ENCODE peak calls at places on chromosomes 3 and 15, in six cellular contexts. One of them, this sample, is unnamed.

GRCh38 chr3:166248784-166249183 is 411.6 kb upstream of the BCHE start:
- DNase-seq in psoas muscle: no peak
- DNase-seq in stimulated activated CD4-positive, alpha-beta T cell treated with anti-CD3 and anti-CD28 coated beads, TNF-alpha, amount 100 ng/mL, for 4 hours: no peak
- DNase-seq in GM12864: no peak
- DNase-seq in spleen: no peak
- DNase-seq in WTC11: no peak
- DNase-seq in this sample: no peak

GRCh38 chr3:32817561-32818430 is at the start of gene TRIM71:
- DNase-seq in GM12864: no peak
- DNase-seq in spleen: peak
- DNase-seq in WTC11: no peak
- DNase-seq in psoas muscle: no peak
- DNase-seq in stimulated activated CD4-positive, alpha-beta T cell treated with anti-CD3 and anti-CD28 coated beads, TNF-alpha, amount 100 ng/mL, for 4 hours: no peak
- DNase-seq in this sample: no peak

GRCh38 chr3:98513136-98513535 is 9.6 kb downstream of the CLDND1 start:
- DNase-seq in WTC11: no peak
- DNase-seq in stimulated activated CD4-positive, alpha-beta T cell treated with anti-CD3 and anti-CD28 coated beads, TNF-alpha, amount 100 ng/mL, for 4 hours: no peak
- DNase-seq in spleen: no peak
- DNase-seq in GM12864: no peak
- DNase-seq in psoas muscle: peak
- DNase-seq in this sample: no peak

GRCh38 chr3:171829841-171830559 is 13.1 kb upstream of the TMEM212 start:
- DNase-seq in GM12864: no peak
- DNase-seq in stimulated activated CD4-positive, alpha-beta T cell treated with anti-CD3 and anti-CD28 coated beads, TNF-alpha, amount 100 ng/mL, for 4 hours: no peak
- DNase-seq in WTC11: peak
- DNase-seq in spleen: peak
- DNase-seq in psoas muscle: peak
- DNase-seq in this sample: peak

GRCh38 chr3:63051920-63052319 is 176.7 kb upstream of the CADPS start:
- DNase-seq in stimulated activated CD4-positive, alpha-beta T cell treated with anti-CD3 and anti-CD28 coated beads, TNF-alpha, amount 100 ng/mL, for 4 hours: no peak
- DNase-seq in WTC11: peak
- DNase-seq in psoas muscle: no peak
- DNase-seq in GM12864: no peak
- DNase-seq in spleen: no peak
- DNase-seq in this sample: no peak

GRCh38 chr3:51274052-51274451 is 111.0 kb upstream of the MANF start:
- DNase-seq in psoas muscle: no peak
- DNase-seq in GM12864: no peak
- DNase-seq in stimulated activated CD4-positive, alpha-beta T cell treated with anti-CD3 and anti-CD28 coated beads, TNF-alpha, amount 100 ng/mL, for 4 hours: no peak
- DNase-seq in WTC11: no peak
- DNase-seq in spleen: no peak
- DNase-seq in this sample: no peak

GRCh38 chr3:25007974-25008658 is 419.9 kb upstream of the RARB start:
- DNase-seq in psoas muscle: no peak
- DNase-seq in GM12864: peak
- DNase-seq in WTC11: no peak
- DNase-seq in spleen: no peak
- DNase-seq in stimulated activated CD4-positive, alpha-beta T cell treated with anti-CD3 and anti-CD28 coated beads, TNF-alpha, amount 100 ng/mL, for 4 hours: no peak
- DNase-seq in this sample: no peak

GRCh38 chr15:43957724-43958123 is 130.9 kb downstream of the WDR76 start:
- DNase-seq in psoas muscle: no peak
- DNase-seq in spleen: no peak
- DNase-seq in stimulated activated CD4-positive, alpha-beta T cell treated with anti-CD3 and anti-CD28 coated beads, TNF-alpha, amount 100 ng/mL, for 4 hours: no peak
- DNase-seq in GM12864: no peak
- DNase-seq in WTC11: no peak
- DNase-seq in this sample: no peak

GRCh38 chr15:95760508-95760907 is 570.0 kb upstream of the NR2F2 start:
- DNase-seq in spleen: peak
- DNase-seq in stimulated activated CD4-positive, alpha-beta T cell treated with anti-CD3 and anti-CD28 coated beads, TNF-alpha, amount 100 ng/mL, for 4 hours: no peak
- DNase-seq in GM12864: no peak
- DNase-seq in WTC11: peak
- DNase-seq in psoas muscle: no peak
- DNase-seq in this sample: no peak

GRCh38 chr3:71955549-71956373 is 170.8 kb upstream of the PROK2 start:
- DNase-seq in GM12864: peak
- DNase-seq in psoas muscle: peak
- DNase-seq in WTC11: peak
- DNase-seq in spleen: no peak
- DNase-seq in stimulated activated CD4-positive, alpha-beta T cell treated with anti-CD3 and anti-CD28 coated beads, TNF-alpha, amount 100 ng/mL, for 4 hours: no peak
- DNase-seq in this sample: peak

GRCh38 chr3:48064292-48064829 is 48.1 kb upstream of the MAP4 start:
- DNase-seq in WTC11: no peak
- DNase-seq in GM12864: no peak
- DNase-seq in spleen: no peak
- DNase-seq in psoas muscle: no peak
- DNase-seq in stimulated activated CD4-positive, alpha-beta T cell treated with anti-CD3 and anti-CD28 coated beads, TNF-alpha, amount 100 ng/mL, for 4 hours: no peak
- DNase-seq in this sample: no peak

GRCh38 chr3:73259841-73260240 is 198.4 kb downstream of the EBLN2 start:
- DNase-seq in spleen: no peak
- DNase-seq in GM12864: no peak
- DNase-seq in stimulated activated CD4-positive, alpha-beta T cell treated with anti-CD3 and anti-CD28 coated beads, TNF-alpha, amount 100 ng/mL, for 4 hours: no peak
- DNase-seq in psoas muscle: no peak
- DNase-seq in WTC11: no peak
- DNase-seq in this sample: no peak

GRCh38 chr15:81853349-81853748 is 192.5 kb downstream of the MEX3B start:
- DNase-seq in psoas muscle: no peak
- DNase-seq in stimulated activated CD4-positive, alpha-beta T cell treated with anti-CD3 and anti-CD28 coated beads, TNF-alpha, amount 100 ng/mL, for 4 hours: no peak
- DNase-seq in GM12864: peak
- DNase-seq in spleen: no peak
- DNase-seq in WTC11: no peak
- DNase-seq in this sample: no peak

GRCh38 chr3:159786489-159787181 is 202.0 kb upstream of the IL12A start:
- DNase-seq in psoas muscle: no peak
- DNase-seq in WTC11: no peak
- DNase-seq in stimulated activated CD4-positive, alpha-beta T cell treated with anti-CD3 and anti-CD28 coated beads, TNF-alpha, amount 100 ng/mL, for 4 hours: no peak
- DNase-seq in spleen: no peak
- DNase-seq in GM12864: no peak
- DNase-seq in this sample: no peak

GRCh38 chr3:150443331-150443741 is 35.2 kb downstream of the TSC22D2 start:
- DNase-seq in GM12864: no peak
- DNase-seq in spleen: no peak
- DNase-seq in psoas muscle: no peak
- DNase-seq in WTC11: no peak
- DNase-seq in stimulated activated CD4-positive, alpha-beta T cell treated with anti-CD3 and anti-CD28 coated beads, TNF-alpha, amount 100 ng/mL, for 4 hours: no peak
- DNase-seq in this sample: no peak

GRCh38 chr3:187237741-187238140 is 40.5 kb downstream of the RTP1 start:
- DNase-seq in GM12864: no peak
- DNase-seq in WTC11: no peak
- DNase-seq in stimulated activated CD4-positive, alpha-beta T cell treated with anti-CD3 and anti-CD28 coated beads, TNF-alpha, amount 100 ng/mL, for 4 hours: no peak
- DNase-seq in psoas muscle: no peak
- DNase-seq in spleen: no peak
- DNase-seq in this sample: no peak

GRCh38 chr15:92009162-92009561 is 155.7 kb downstream of the SLCO3A1 start:
- DNase-seq in spleen: no peak
- DNase-seq in WTC11: no peak
- DNase-seq in stimulated activated CD4-positive, alpha-beta T cell treated with anti-CD3 and anti-CD28 coated beads, TNF-alpha, amount 100 ng/mL, for 4 hours: no peak
- DNase-seq in GM12864: no peak
- DNase-seq in psoas muscle: no peak
- DNase-seq in this sample: no peak

This sample was measured in MM.1S.